ENCODE peak calls at places on chromosomes 5 and 9, in nine cellular contexts. I is activated T-cell treated with anti-CD3 and anti-CD28 coated beads for 1 hour, G is transverse colon, Q is progenitor cell of endocrine pancreas, P is pancreas, D is spleen, H is Peyer's patch, C is OCI-LY7, U is HCT116. N is an unnamed sample.

GRCh38 chr9:107684224-107684623 is 194.7 kb upstream of the KLF4 start:
- DNase-seq in H (no peak), Q (no peak), P (no peak), D (no peak), G (no peak), I (no peak), C (no peak), U (no peak), N (no peak)

GRCh38 chr5:124746252-124746915 is at the start of gene ZNF608:
- DNase-seq in U (no peak), Q (no peak), G (peak), C (peak), I (no peak), D (no peak), H (no peak), P (no peak), N (peak)

GRCh38 chr9:36091028-36091953 is 45.2 kb upstream of the GLIPR2 start:
- DNase-seq in I (no peak), P (no peak), U (no peak), H (no peak), D (no peak), Q (no peak), C (no peak), G (peak), N (no peak)

GRCh38 chr9:33429256-33430080 is 17.9 kb downstream of the AQP3 start:
- DNase-seq in G (no peak), C (no peak), P (no peak), U (no peak), Q (no peak), H (no peak), I (no peak), D (no peak), N (no peak)

GRCh38 chr9:86041331-86041741 is 58.0 kb downstream of the GOLM1 start:
- DNase-seq in G (no peak), P (no peak), H (no peak), C (no peak), I (no peak), U (no peak), D (no peak), Q (no peak), N (no peak)

GRCh38 chr5:80204808-80205614 is 50.8 kb downstream of the SERINC5 start:
- DNase-seq in H (no peak), C (peak), D (no peak), I (no peak), G (no peak), Q (peak), U (no peak), P (peak), N (peak)

GRCh38 chr5:157166164-157166493 is at the start of gene GARIN3:
- DNase-seq in U (no peak), I (no peak), D (no peak), Q (no peak), G (no peak), P (no peak), H (no peak), C (no peak), N (no peak)

GRCh38 chr9:105264380-105264779 is 19.9 kb downstream of the SLC44A1 start:
- DNase-seq in D (no peak), P (no peak), Q (no peak), U (peak), I (no peak), C (no peak), H (no peak), G (no peak), N (no peak)

GRCh38 chr9:109317979-109318671 is 2.7 kb downstream of the EPB41L4B start:
- DNase-seq in P (no peak), U (no peak), Q (no peak), G (no peak), H (no peak), I (no peak), D (no peak), C (no peak), N (no peak)

GRCh38 chr5:123752576-123752975 is 240.6 kb downstream of the CSNK1G3 start:
- DNase-seq in D (no peak), H (no peak), C (no peak), U (no peak), I (no peak), G (no peak), Q (no peak), P (no peak), N (no peak)

GRCh38 chr5:30500513-30500912 is 693.0 kb upstream of the CDH6 start:
- DNase-seq in C (no peak), I (no peak), H (no peak), P (no peak), U (no peak), Q (no peak), D (no peak), G (no peak), N (no peak)

GRCh38 chr5:181086410-181087229 is 44.3 kb downstream of the OR2V1 start:
- DNase-seq in G (no peak), Q (no peak), U (no peak), I (no peak), H (no peak), C (no peak), P (no peak), D (no peak), N (no peak)

GRCh38 chr9:91724609-91725505 is 225.2 kb downstream of the ROR2 start:
- DNase-seq in C (no peak), I (no peak), G (no peak), H (no peak), U (no peak), D (no peak), Q (no peak), P (no peak), N (no peak)

GRCh38 chr9:123397975-123398374 is 42.0 kb downstream of the CRB2 start:
- DNase-seq in C (no peak), D (no peak), H (no peak), U (no peak), I (no peak), P (no peak), Q (no peak), G (no peak), N (no peak)

GRCh38 chr9:91315191-91315590 is 46.5 kb downstream of the AUH start:
- DNase-seq in I (no peak), Q (no peak), G (peak), P (no peak), D (no peak), C (no peak), H (no peak), U (no peak), N (no peak)

GRCh38 chr5:61450880-61451279 is 118.8 kb downstream of the ZSWIM6 start:
- DNase-seq in H (no peak), G (no peak), P (no peak), Q (no peak), D (no peak), C (no peak), I (no peak), U (peak), N (no peak)

GRCh38 chr9:91101598-91102168 is 260.0 kb downstream of the AUH start:
- DNase-seq in D (peak), G (peak), C (peak), H (no peak), Q (no peak), U (no peak), P (no peak), I (peak), N (no peak)

GRCh38 chr9:131776473-131776872 is 36.6 kb upstream of the RAPGEF1 start:
- DNase-seq in Q (peak), C (peak), P (no peak), D (no peak), G (no peak), I (no peak), H (no peak), U (peak), N (peak)

GRCh38 chr5:27708579-27708978 is 670.2 kb upstream of the CDH9 start:
- DNase-seq in Q (no peak), D (no peak), I (no peak), C (no peak), U (no peak), G (no peak), P (no peak), H (no peak), N (no peak)

GRCh38 chr9:129850821-129851540 is 15.7 kb downstream of the USP20 start:
- DNase-seq in Q (no peak), U (no peak), P (no peak), G (no peak), H (no peak), C (no peak), I (no peak), D (no peak), N (no peak)

GRCh38 chr9:130215341-130216119 is 43.3 kb downstream of the NCS1 start:
- DNase-seq in H (no peak), U (no peak), I (no peak), Q (no peak), D (no peak), P (no peak), G (no peak), C (no peak), N (no peak)

GRCh38 chr5:77272206-77272605 is 61.7 kb downstream of the PDE8B start:
- DNase-seq in P (no peak), I (no peak), C (no peak), H (no peak), D (no peak), U (no peak), G (no peak), Q (no peak), N (no peak)

GRCh38 chr9:135752281-135753204 is 50.6 kb downstream of the KCNT1 start:
- DNase-seq in G (no peak), C (no peak), U (no peak), H (no peak), I (no peak), D (no peak), Q (no peak), P (no peak), N (peak)

GRCh38 chr9:135718616-135719015 is 16.6 kb downstream of the KCNT1 start:
- DNase-seq in P (no peak), G (no peak), Q (no peak), D (peak), H (no peak), C (no peak), U (peak), I (no peak), N (no peak)

GRCh38 chr5:134136221-134136631 is 21.7 kb downstream of the TCF7 start:
- DNase-seq in H (no peak), I (no peak), U (no peak), P (no peak), C (no peak), D (peak), G (peak), Q (no peak), N (no peak)

GRCh38 chr9:37324261-37324683 is 98.2 kb upstream of the GRHPR start:
- DNase-seq in D (no peak), G (no peak), C (peak), I (no peak), H (no peak), Q (no peak), U (no peak), P (no peak), N (peak)

GRCh38 chr5:100518377-100518776 is 16.8 kb upstream of the FAM174A start:
- DNase-seq in C (no peak), I (no peak), Q (no peak), H (no peak), U (no peak), D (no peak), P (no peak), G (no peak), N (no peak)

N was measured in NAMALWA.